ENCODE peak calls at places on chromosome X, in six cellular contexts. F, C, H, A, U and N are unnamed samples.

GRCh38 chrX:15114865-15115566 is 154.9 kb downstream of the ASB9 start:
- DNase-seq in A (no peak), C (no peak), F (no peak), U (no peak), H (no peak), N (peak)

GRCh38 chrX:12228862-12229261 is 90.6 kb downstream of the FRMPD4 start:
- DNase-seq in U (no peak), F (no peak), H (no peak), A (no peak), C (no peak), N (no peak)

GRCh38 chrX:82362550-82362949 is 1145.5 kb upstream of the POU3F4 start:
- DNase-seq in F (no peak), C (no peak), H (no peak), U (no peak), A (no peak), N (no peak)

GRCh38 chrX:50913520-50913919 is 3.0 kb downstream of the BMP15 start:
- DNase-seq in A (no peak), F (no peak), H (no peak), U (no peak), C (no peak), N (no peak)

GRCh38 chrX:68832101-68832416 is 3.2 kb downstream of the EFNB1 start:
- DNase-seq in U (no peak), F (no peak), C (peak), H (no peak), A (no peak), N (no peak)

GRCh38 chrX:72060196-72060974 is 71.3 kb downstream of the RTL5 start:
- DNase-seq in U (no peak), C (peak), H (no peak), F (no peak), A (no peak), N (no peak)

GRCh38 chrX:2708016-2708415 is 16.9 kb downstream of the CD99 start:
- DNase-seq in A (no peak), F (no peak), C (no peak), H (no peak), U (no peak), N (no peak)

GRCh38 chrX:71184803-71185495 is 38.1 kb upstream of the GJB1 start:
- DNase-seq in F (no peak), A (no peak), U (no peak), C (no peak), H (no peak), N (no peak)

GRCh38 chrX:150269613-150270254 is 93.4 kb upstream of the MAMLD1 start:
- DNase-seq in F (no peak), H (no peak), U (no peak), A (peak), C (peak), N (no peak)

GRCh38 chrX:96183843-96184242 is 500.8 kb upstream of the DIAPH2 start:
- DNase-seq in C (no peak), H (no peak), A (no peak), U (no peak), F (no peak), N (no peak)

GRCh38 chrX:42536286-42536685 is 241.7 kb downstream of the PPP1R2C start:
- DNase-seq in U (no peak), H (no peak), F (no peak), C (no peak), A (no peak), N (no peak)

GRCh38 chrX:120468825-120469525 is at the start of gene LAMP2:
- DNase-seq in H (peak), C (peak), A (peak), U (peak), F (peak), N (peak)

GRCh38 chrX:43349363-43349762 is 306.7 kb upstream of the MAOA start:
- DNase-seq in H (peak), A (peak), F (peak), U (peak), C (peak), N (peak)

GRCh38 chrX:17685026-17685425 is 52.3 kb upstream of the SCML1 start:
- DNase-seq in C (no peak), F (no peak), A (no peak), U (no peak), H (no peak), N (no peak)

GRCh38 chrX:17692709-17693346 is 44.5 kb upstream of the SCML1 start:
- DNase-seq in U (no peak), H (peak), A (no peak), C (no peak), F (no peak), N (no peak)

GRCh38 chrX:17687648-17688047 is 49.6 kb upstream of the SCML1 start:
- DNase-seq in F (no peak), A (no peak), H (no peak), C (no peak), U (no peak), N (no peak)

DNA sequence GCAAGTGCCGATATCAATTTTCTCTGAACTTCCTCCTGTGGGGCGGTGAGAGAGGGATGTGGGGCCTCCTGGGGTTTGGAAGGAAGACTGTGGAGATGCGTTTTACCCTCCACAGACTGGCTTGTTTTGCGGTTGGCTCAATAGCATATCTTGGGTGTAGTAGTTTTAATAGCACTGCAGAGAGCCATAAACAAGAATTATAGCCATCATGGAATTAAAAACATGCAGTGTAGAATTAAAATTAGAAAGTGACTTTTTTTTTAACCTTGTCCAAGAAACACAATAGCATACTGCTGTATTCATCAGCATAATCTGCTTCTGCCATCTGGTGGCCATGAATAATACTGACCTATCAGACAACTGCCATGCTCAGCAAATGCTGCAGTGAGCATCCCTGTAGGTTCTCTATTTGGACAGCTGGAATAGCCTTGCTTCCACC is 47.3 kb upstream of the SCML1 start:
- DNase-seq in U (peak), F (peak), C (peak), H (peak), A (peak), N (no peak)
- TF ChIP-seq YY1 in U (no peak), F (no peak), C (no peak), H (no peak), A (no peak), N (no peak)

DNA sequence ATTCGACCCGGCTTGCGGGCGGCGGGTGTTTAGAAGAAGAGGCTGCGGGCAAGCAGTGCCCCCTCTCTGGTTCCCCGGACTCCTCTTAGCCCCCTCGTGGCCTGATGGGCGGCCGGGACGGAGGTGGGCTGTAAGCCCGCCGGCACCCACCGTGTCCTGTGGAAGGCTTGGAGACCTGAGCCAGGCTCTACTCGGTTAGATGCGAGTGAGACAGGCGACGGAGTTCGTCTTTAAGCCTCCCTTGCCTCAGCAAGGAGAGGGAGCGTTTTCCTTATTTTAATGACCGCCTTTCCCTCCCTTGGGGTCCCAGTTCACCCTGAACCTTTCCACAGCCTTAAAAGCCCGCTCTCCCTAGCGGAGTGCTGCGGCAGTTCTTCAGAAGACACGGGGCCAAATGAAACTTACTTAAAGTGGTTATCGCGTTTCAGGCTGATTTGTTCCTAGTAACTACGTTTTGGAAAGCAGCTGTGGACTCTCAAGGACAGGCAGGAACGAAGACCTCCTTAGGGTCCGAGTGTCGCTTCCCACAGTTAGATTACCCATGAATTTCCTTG is 970 bp downstream of the SLITRK2 start:
- DNase-seq in F (no peak), A (no peak), C (no peak), U (no peak), H (no peak), N (no peak)
- H2AFZ ChIP-seq in F (no peak), A (no peak), C (no peak), U (no peak), H (no peak), N (peak)

GRCh38 chrX:18649498-18649951 is 22.4 kb downstream of the RS1 start:
- DNase-seq in H (no peak), U (no peak), A (no peak), F (no peak), C (no peak), N (no peak)
- TF ChIP-seq YY1 in H (no peak), U (no peak), A (no peak), F (no peak), C (no peak), N (no peak)

GRCh38 chrX:40844476-40844875 is 109.1 kb upstream of the MED14 start:
- DNase-seq in H (no peak), F (no peak), A (no peak), U (no peak), C (no peak), N (no peak)
- H2AFZ ChIP-seq in H (no peak), F (no peak), A (no peak), U (no peak), C (no peak), N (no peak)

GRCh38 chrX:154428176-154429171 is at the start of gene ATP6AP1:
- DNase-seq in F (peak), H (peak), A (peak), U (peak), C (peak), N (no peak)

GRCh38 chrX:154431321-154431720 is 2.8 kb downstream of the ATP6AP1 start:
- DNase-seq in H (no peak), C (no peak), F (no peak), U (no peak), A (no peak), N (no peak)

GRCh38 chrX:154430916-154431315 is 2.4 kb downstream of the ATP6AP1 start:
- DNase-seq in C (no peak), U (no peak), H (no peak), A (no peak), F (no peak), N (no peak)

GRCh38 chrX:154430504-154430903 is 2.0 kb downstream of the ATP6AP1 start:
- DNase-seq in F (no peak), H (no peak), A (no peak), C (no peak), U (no peak), N (no peak)

GRCh38 chrX:154429708-154430107 is 1.2 kb downstream of the ATP6AP1 start:
- DNase-seq in C (no peak), F (no peak), A (no peak), U (no peak), H (no peak), N (no peak)
- TF ChIP-seq YY1 in C (no peak), F (no peak), A (no peak), U (no peak), H (no peak), N (no peak)

GRCh38 chrX:133549319-133549933 is 134.1 kb upstream of the GPC4 start:
- DNase-seq in A (no peak), C (no peak), U (no peak), H (no peak), F (no peak), N (no peak)

GRCh38 chrX:133546441-133546840 is 131.2 kb upstream of the GPC4 start:
- DNase-seq in A (no peak), C (no peak), U (no peak), H (no peak), F (no peak), N (no peak)

GRCh38 chrX:133555796-133556458 is 140.6 kb upstream of the GPC4 start:
- DNase-seq in A (no peak), U (no peak), C (no peak), H (no peak), F (no peak), N (no peak)

GRCh38 chrX:133544778-133545177 is 129.5 kb upstream of the GPC4 start:
- DNase-seq in C (no peak), H (no peak), F (no peak), A (no peak), U (no peak), N (no peak)

DNA sequence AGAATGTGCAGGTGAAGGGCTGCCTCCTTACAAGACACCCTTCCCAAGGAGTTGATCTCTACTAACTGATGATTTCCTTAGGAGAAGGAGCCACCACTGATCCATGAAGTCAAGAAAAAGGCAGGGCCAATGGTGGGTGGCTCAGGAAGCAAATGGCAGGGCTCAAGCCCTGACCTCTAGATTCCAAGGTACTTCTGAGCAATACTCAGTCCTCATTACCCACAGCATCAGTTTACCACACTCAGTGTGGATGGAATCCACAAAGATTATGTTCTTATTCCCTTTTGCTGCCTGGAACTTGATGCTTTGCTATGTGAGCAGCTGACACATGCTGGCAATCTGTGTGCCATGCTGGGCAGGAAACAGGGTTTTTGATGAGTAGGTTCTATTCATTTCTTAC is 135.4 kb upstream of the GPC4 start:
- DNase-seq in A (no peak), C (no peak), H (no peak), U (no peak), F (no peak), N (no peak)
- H2AFZ ChIP-seq in A (no peak), C (no peak), H (no peak), U (no peak), F (no peak), N (no peak)

GRCh38 chrX:130741584-130741983 is 161.4 kb downstream of the ENOX2 start:
- DNase-seq in A (no peak), H (no peak), C (no peak), F (no peak), U (no peak), N (no peak)

GRCh38 chrX:130734713-130735112 is 168.3 kb downstream of the ENOX2 start:
- DNase-seq in C (no peak), H (no peak), U (no peak), A (no peak), F (no peak), N (no peak)

GRCh38 chrX:130741151-130741550 is 161.9 kb downstream of the ENOX2 start:
- DNase-seq in C (no peak), H (no peak), A (no peak), F (no peak), U (no peak), N (no peak)

DNA sequence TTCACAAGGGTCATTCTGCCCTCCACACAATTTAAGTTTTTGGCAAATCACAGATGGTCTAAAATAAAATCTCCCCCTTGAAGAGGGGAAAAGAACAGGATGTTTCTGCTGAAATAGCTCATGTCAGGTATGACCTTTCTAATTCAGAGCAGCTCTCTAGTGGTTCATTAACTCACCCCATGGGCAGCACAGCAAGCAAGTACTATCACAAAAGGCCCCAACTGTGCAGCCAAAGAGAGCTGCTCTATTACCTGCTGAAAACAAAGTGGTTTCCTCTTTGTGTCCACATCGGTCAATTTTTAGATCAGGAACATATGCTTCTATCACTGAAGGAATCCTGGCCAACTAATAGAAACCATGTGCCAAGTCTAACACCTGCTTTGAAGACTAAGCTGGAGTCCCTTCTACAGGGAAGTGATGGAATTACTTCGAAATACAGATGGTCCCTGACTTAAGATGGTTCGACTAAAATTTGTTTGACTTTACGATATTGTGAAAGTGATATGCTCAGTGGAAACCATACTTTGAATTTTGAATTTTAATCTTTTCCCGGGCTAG is 164.3 kb downstream of the ENOX2 start:
- DNase-seq in U (no peak), H (no peak), F (no peak), A (no peak), C (no peak), N (no peak)
- TF ChIP-seq YY1 in U (no peak), H (no peak), F (no peak), A (no peak), C (no peak), N (no peak)

GRCh38 chrX:49096419-49096818 is 16.7 kb upstream of the WDR45 start:
- DNase-seq in U (no peak), C (no peak), A (no peak), F (no peak), H (no peak), N (no peak)

GRCh38 chrX:49101629-49101984 is 21.9 kb upstream of the WDR45 start:
- DNase-seq in H (peak), F (no peak), U (no peak), C (no peak), A (no peak), N (no peak)

GRCh38 chrX:49102221-49102620 is 21.3 kb downstream of the GPKOW start:
- DNase-seq in C (no peak), H (no peak), U (no peak), F (no peak), A (peak), N (no peak)

GRCh38 chrX:49103637-49104036 is 19.9 kb downstream of the GPKOW start:
- DNase-seq in H (no peak), C (no peak), F (no peak), A (peak), U (no peak), N (no peak)

DNA sequence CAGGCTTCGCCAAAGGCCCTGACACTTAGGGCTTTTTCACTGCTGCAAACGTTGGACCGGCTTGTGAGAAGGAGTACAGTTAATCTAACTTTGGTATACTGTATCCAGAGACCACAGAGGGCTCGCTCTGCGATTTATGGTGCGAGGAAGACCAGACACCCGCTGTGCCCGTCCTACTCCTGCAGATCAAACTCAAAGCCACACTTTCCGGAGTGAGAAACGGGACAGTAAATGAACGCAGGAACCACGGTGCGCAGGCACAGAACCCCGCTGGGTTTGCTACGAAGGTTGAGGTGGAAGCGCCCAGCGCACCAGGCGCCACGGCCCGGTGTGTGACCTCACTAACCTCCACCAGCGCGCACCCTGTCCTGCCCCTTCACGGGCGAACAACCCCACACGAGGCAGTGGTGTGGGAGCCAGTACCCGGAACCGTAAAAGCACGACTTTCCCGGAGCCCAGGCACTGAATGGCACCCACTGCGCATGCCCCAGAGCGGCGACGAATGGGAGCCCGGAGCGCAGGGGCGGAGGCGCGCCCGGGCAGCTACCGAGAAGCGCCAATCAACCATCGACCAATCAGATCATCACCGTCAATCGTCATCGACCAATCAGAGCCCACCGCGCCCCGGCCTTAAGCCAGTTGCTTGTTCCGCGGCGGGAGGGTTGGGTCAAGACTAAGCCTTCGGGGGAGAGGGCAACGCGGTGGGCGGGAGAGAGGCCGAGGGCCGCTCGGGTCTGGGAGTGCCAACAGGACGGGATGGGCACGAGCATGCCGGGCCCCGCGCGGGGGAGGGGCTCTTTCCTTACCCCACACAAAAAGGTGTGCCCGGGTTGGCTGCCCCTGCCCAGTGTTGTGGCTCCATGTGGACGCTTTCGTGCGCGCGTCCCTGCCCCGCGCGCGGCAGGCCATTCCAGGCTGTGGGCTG is 21.3 kb upstream of the WDR45 start:
- DNase-seq in C (peak), H (peak), A (peak), F (peak), U (peak), N (peak)
- H2AFZ ChIP-seq in C (peak), H (peak), A (no peak), F (peak), U (no peak), N (peak)

GRCh38 chrX:9378980-9379696 is 85.7 kb upstream of the TBL1X start:
- DNase-seq in C (no peak), F (no peak), A (no peak), H (no peak), U (no peak), N (no peak)
- TF ChIP-seq YY1 in C (no peak), F (no peak), A (no peak), H (no peak), U (no peak), N (no peak)

GRCh38 chrX:418927-419729 is 32.4 kb upstream of the PPP2R3B start:
- DNase-seq in A (no peak), C (no peak), F (no peak), H (no peak), U (no peak), N (no peak)
- H2AFZ ChIP-seq in A (no peak), C (no peak), F (no peak), H (no peak), U (no peak), N (no peak)